ENCODE peak calls at places on chromosome 6, in six cellular contexts. S, L, C, W, M and U are unnamed samples.

GRCh38 chr6:63245908-63246307 is 34.6 kb downstream of the FKBP1C start:
- DNase-seq in C (peak; percentile 3), S (no peak), W (no peak), L (no peak), M (peak; percentile 40), U (no peak)

GRCh38 chr6:117483645-117484016 is 1.2 kb downstream of the DCBLD1 start:
- DNase-seq in M (peak; percentile 44), C (no peak), W (no peak), S (no peak), L (peak; percentile 14), U (no peak)

GRCh38 chr6:157905590-157906337 is 75.9 kb upstream of the SYNJ2 start:
- DNase-seq in W (peak; percentile 54), M (no peak), C (no peak), L (no peak), S (no peak), U (peak; percentile 33)

GRCh38 chr6:27161115-27161514 is 86.4 kb upstream of the PRSS16 start:
- DNase-seq in S (no peak), C (no peak), W (no peak), L (no peak), M (no peak), U (no peak)

GRCh38 chr6:139368661-139369060 is 5.8 kb downstream of the CITED2 start:
- DNase-seq in M (no peak), C (no peak), L (no peak), S (no peak), W (no peak), U (no peak)

GRCh38 chr6:156659317-156660198 is 117.6 kb upstream of the ARID1B start:
- DNase-seq in C (no peak), W (no peak), L (no peak), M (no peak), S (no peak), U (no peak)

GRCh38 chr6:84556541-84557335 is 207.7 kb downstream of the TBX18 start:
- DNase-seq in W (no peak), S (no peak), C (no peak), M (no peak), L (no peak), U (peak; percentile 29)

GRCh38 chr6:148681666-148682065 is 65.2 kb upstream of the UST start:
- DNase-seq in L (no peak), W (no peak), M (no peak), S (no peak), C (no peak), U (no peak)

GRCh38 chr6:17169291-17169690 is 67.4 kb downstream of the STMND1 start:
- DNase-seq in C (no peak), W (no peak), L (no peak), M (no peak), S (no peak), U (no peak)

GRCh38 chr6:45946352-45946751 is 69.3 kb downstream of the CLIC5 start:
- DNase-seq in M (peak; percentile 25), L (no peak), W (no peak), S (no peak), C (no peak), U (no peak)

GRCh38 chr6:33372532-33373123 is 19.0 kb upstream of the KIFC1 start:
- DNase-seq in W (no peak), L (no peak), S (no peak), C (no peak), M (no peak), U (no peak)

GRCh38 chr6:160088774-160089533 is 32.7 kb upstream of the SLC22A1 start:
- DNase-seq in C (no peak), M (no peak), L (no peak), W (no peak), S (no peak), U (no peak)

GRCh38 chr6:15627829-15628228 is 35.0 kb downstream of the DTNBP1 start:
- DNase-seq in C (no peak), M (no peak), L (no peak), S (no peak), W (no peak), U (peak; percentile 36)

GRCh38 chr6:131053546-131054240 is 9.4 kb downstream of the EPB41L2 start:
- DNase-seq in L (no peak), S (no peak), C (no peak), W (no peak), M (no peak), U (no peak)

GRCh38 chr6:16947461-16948159 is 154.2 kb upstream of the STMND1 start:
- DNase-seq in L (no peak), S (no peak), C (peak; percentile 36), M (peak; percentile 17), W (no peak), U (peak; percentile 77)

GRCh38 chr6:165854061-165854862 is 191.2 kb upstream of the PDE10A start:
- DNase-seq in S (no peak), L (no peak), C (no peak), M (no peak), W (peak; percentile 73), U (no peak)
- TF ChIP-seq EZH2 in S (no peak), L (no peak), C (no peak), M (no peak), W (peak; percentile 78), U (no peak)

GRCh38 chr6:68473433-68474210 is 161.5 kb upstream of the ADGRB3 start:
- DNase-seq in M (no peak), W (no peak), C (no peak), S (no peak), L (no peak), U (no peak)

DNA sequence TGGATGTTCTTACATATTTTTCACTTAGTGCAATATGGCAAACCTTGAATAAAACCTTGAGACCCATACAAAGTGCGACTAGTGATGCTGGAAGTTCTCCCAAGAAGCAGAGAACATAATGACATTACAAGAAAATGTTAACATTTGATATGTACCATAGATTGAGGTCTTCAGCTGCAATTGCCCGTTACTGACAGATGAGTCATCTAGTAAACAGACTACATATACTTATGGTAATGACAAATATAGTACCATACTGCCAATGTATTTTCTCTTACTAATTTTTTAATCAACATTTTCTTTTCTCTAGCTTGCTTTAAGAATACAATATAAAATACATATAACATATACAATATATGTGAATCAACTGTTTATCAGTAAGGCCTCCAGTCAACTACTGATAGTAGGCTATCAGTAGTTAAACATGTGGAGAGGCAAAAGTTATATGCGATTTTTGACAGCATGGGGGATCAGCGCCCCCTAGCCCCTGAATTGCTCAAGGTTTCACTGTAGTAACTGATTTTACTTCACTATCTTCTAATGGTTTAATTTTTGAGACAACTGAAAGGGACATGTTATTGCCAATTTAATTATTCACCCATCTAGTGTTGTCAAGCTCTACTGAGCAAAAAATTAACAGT is 166.7 kb upstream of the ADGRB3 start:
- DNase-seq in W (peak; percentile 55), L (peak; percentile 21), S (no peak), C (no peak), M (no peak), U (no peak)
- TF ChIP-seq CTCF in W (peak; percentile 58), L (peak; percentile 55), S (peak; percentile 32), C (no peak), M (peak; percentile 41), U (no peak)

GRCh38 chr6:1481326-1481725 is 92.0 kb downstream of the FOXF2 start:
- DNase-seq in S (no peak), W (no peak), L (no peak), M (no peak), C (peak; percentile 34), U (no peak)
- TF ChIP-seq MAX in S (no peak), W (no peak), L (no peak), M (no peak), C (no peak), U (no peak)

GRCh38 chr6:99612551-99613397 is 6.1 kb downstream of the PRDM13 start:
- DNase-seq in S (no peak), W (peak; percentile 82), C (no peak), M (no peak), L (no peak), U (no peak)
- TF ChIP-seq EZH2 in S (no peak), W (peak; percentile 96), C (no peak), M (no peak), L (no peak), U (peak; percentile 52)